ENCODE peak calls at places on chromosomes 3 and 15, in eight cellular contexts. One of them, this sample, is unnamed.

GRCh38 chr3:44648564-44649229 is at the start of gene ZNF35:
- DNase-seq in cardiac fibroblast: peak; percentile 94
- DNase-seq in astrocyte of the spinal cord: peak; percentile 91
- DNase-seq in stomach: peak; percentile 75
- DNase-seq in CD8-positive, alpha-beta T cell: peak; percentile 27
- DNase-seq in A549: peak; percentile 75
- DNase-seq in tibial artery: peak; percentile 64
- DNase-seq in BE2C: peak; percentile 78
- DNase-seq in this sample: peak; percentile 89

GRCh38 chr3:115876860-115877646 is 253.7 kb downstream of the GAP43 start:
- DNase-seq in astrocyte of the spinal cord: no peak
- DNase-seq in stomach: no peak
- DNase-seq in tibial artery: no peak
- DNase-seq in A549: no peak
- DNase-seq in cardiac fibroblast: no peak
- DNase-seq in CD8-positive, alpha-beta T cell: no peak
- DNase-seq in BE2C: no peak
- DNase-seq in this sample: no peak

GRCh38 chr3:21942328-21942727 is 191.3 kb upstream of the ZNF385D start:
- DNase-seq in astrocyte of the spinal cord: peak; percentile 83
- DNase-seq in stomach: no peak
- DNase-seq in cardiac fibroblast: peak; percentile 90
- DNase-seq in A549: no peak
- DNase-seq in tibial artery: no peak
- DNase-seq in CD8-positive, alpha-beta T cell: no peak
- DNase-seq in BE2C: no peak
- DNase-seq in this sample: no peak

GRCh38 chr3:65713016-65713415 is 325.7 kb downstream of the MAGI1 start:
- DNase-seq in A549: no peak
- DNase-seq in astrocyte of the spinal cord: peak; percentile 86
- DNase-seq in cardiac fibroblast: peak; percentile 62
- DNase-seq in BE2C: no peak
- DNase-seq in tibial artery: no peak
- DNase-seq in stomach: no peak
- DNase-seq in CD8-positive, alpha-beta T cell: no peak
- DNase-seq in this sample: no peak

GRCh38 chr3:187935623-187936156 is 190.4 kb upstream of the BCL6 start:
- DNase-seq in astrocyte of the spinal cord: no peak
- DNase-seq in BE2C: peak; percentile 91
- DNase-seq in tibial artery: no peak
- DNase-seq in cardiac fibroblast: no peak
- DNase-seq in A549: no peak
- DNase-seq in stomach: no peak
- DNase-seq in CD8-positive, alpha-beta T cell: peak; percentile 22
- DNase-seq in this sample: no peak

GRCh38 chr3:71753716-71754609 is at the start of gene GPR27:
- DNase-seq in tibial artery: no peak
- DNase-seq in BE2C: peak; percentile 45
- DNase-seq in cardiac fibroblast: peak; percentile 28
- DNase-seq in A549: peak; percentile 7
- DNase-seq in CD8-positive, alpha-beta T cell: no peak
- DNase-seq in stomach: no peak
- DNase-seq in astrocyte of the spinal cord: peak; percentile 16
- DNase-seq in this sample: peak; percentile 57

GRCh38 chr3:184506579-184506978 is 55.0 kb upstream of the EPHB3 start:
- DNase-seq in CD8-positive, alpha-beta T cell: no peak
- DNase-seq in BE2C: no peak
- DNase-seq in astrocyte of the spinal cord: no peak
- DNase-seq in cardiac fibroblast: peak; percentile 4
- DNase-seq in A549: no peak
- DNase-seq in stomach: no peak
- DNase-seq in tibial artery: no peak
- DNase-seq in this sample: no peak

GRCh38 chr15:37098468-37099320 is 1.7 kb downstream of the MEIS2 start:
- DNase-seq in cardiac fibroblast: peak; percentile 51
- DNase-seq in stomach: no peak
- DNase-seq in tibial artery: peak; percentile 41
- DNase-seq in CD8-positive, alpha-beta T cell: no peak
- DNase-seq in astrocyte of the spinal cord: peak; percentile 48
- DNase-seq in BE2C: peak; percentile 46
- DNase-seq in A549: peak; percentile 17
- DNase-seq in this sample: peak; percentile 68

GRCh38 chr3:28151608-28152228 is 89.7 kb upstream of the CMC1 start:
- DNase-seq in stomach: no peak
- DNase-seq in A549: no peak
- DNase-seq in tibial artery: no peak
- DNase-seq in CD8-positive, alpha-beta T cell: no peak
- DNase-seq in astrocyte of the spinal cord: no peak
- DNase-seq in cardiac fibroblast: peak; percentile 39
- DNase-seq in BE2C: no peak
- DNase-seq in this sample: no peak

GRCh38 chr15:51696566-51696965 is 15.3 kb downstream of the SCG3 start:
- DNase-seq in stomach: no peak
- DNase-seq in BE2C: no peak
- DNase-seq in cardiac fibroblast: no peak
- DNase-seq in astrocyte of the spinal cord: no peak
- DNase-seq in tibial artery: no peak
- DNase-seq in CD8-positive, alpha-beta T cell: no peak
- DNase-seq in A549: no peak
- DNase-seq in this sample: peak; percentile 35

GRCh38 chr3:192467230-192468186 is 259.8 kb downstream of the FGF12 start:
- DNase-seq in astrocyte of the spinal cord: peak; percentile 49
- DNase-seq in CD8-positive, alpha-beta T cell: peak; percentile 23
- DNase-seq in BE2C: peak; percentile 47
- DNase-seq in cardiac fibroblast: peak; percentile 65
- DNase-seq in stomach: peak; percentile 61
- DNase-seq in A549: peak; percentile 7
- DNase-seq in tibial artery: peak; percentile 57
- DNase-seq in this sample: peak; percentile 63

GRCh38 chr15:78004919-78005634 is 72.4 kb downstream of the TBC1D2B start:
- DNase-seq in BE2C: peak; percentile 85
- DNase-seq in cardiac fibroblast: peak; percentile 91
- DNase-seq in tibial artery: peak; percentile 83
- DNase-seq in astrocyte of the spinal cord: peak; percentile 86
- DNase-seq in A549: no peak
- DNase-seq in stomach: peak; percentile 84
- DNase-seq in CD8-positive, alpha-beta T cell: no peak
- DNase-seq in this sample: no peak

GRCh38 chr15:73956276-73957086 is 30.2 kb downstream of the LOXL1 start:
- DNase-seq in stomach: peak; percentile 57
- DNase-seq in cardiac fibroblast: peak; percentile 94
- DNase-seq in astrocyte of the spinal cord: peak; percentile 95
- DNase-seq in BE2C: no peak
- DNase-seq in tibial artery: peak; percentile 60
- DNase-seq in CD8-positive, alpha-beta T cell: no peak
- DNase-seq in A549: no peak
- DNase-seq in this sample: no peak

GRCh38 chr3:64686446-64686908 is 1.3 kb downstream of the ADAMTS9 start:
- DNase-seq in stomach: peak; percentile 32
- DNase-seq in A549: peak; percentile 14
- DNase-seq in cardiac fibroblast: peak; percentile 76
- DNase-seq in CD8-positive, alpha-beta T cell: no peak
- DNase-seq in astrocyte of the spinal cord: no peak
- DNase-seq in tibial artery: no peak
- DNase-seq in BE2C: no peak
- DNase-seq in this sample: peak; percentile 29

GRCh38 chr15:75531041-75531450 is 48.1 kb downstream of the PTPN9 start:
- DNase-seq in astrocyte of the spinal cord: peak; percentile 68
- DNase-seq in stomach: no peak
- DNase-seq in tibial artery: peak; percentile 63
- DNase-seq in CD8-positive, alpha-beta T cell: no peak
- DNase-seq in cardiac fibroblast: peak; percentile 91
- DNase-seq in A549: no peak
- DNase-seq in BE2C: no peak
- DNase-seq in this sample: no peak

GRCh38 chr3:186511245-186511644 is 32.9 kb downstream of the CRYGS start:
- DNase-seq in stomach: no peak
- DNase-seq in tibial artery: no peak
- DNase-seq in BE2C: no peak
- DNase-seq in CD8-positive, alpha-beta T cell: no peak
- DNase-seq in cardiac fibroblast: no peak
- DNase-seq in astrocyte of the spinal cord: no peak
- DNase-seq in A549: no peak
- DNase-seq in this sample: no peak

GRCh38 chr15:56869573-56869972 is 48.9 kb upstream of the TCF12 start:
- DNase-seq in CD8-positive, alpha-beta T cell: no peak
- DNase-seq in tibial artery: peak; percentile 45
- DNase-seq in A549: no peak
- DNase-seq in stomach: peak; percentile 36
- DNase-seq in astrocyte of the spinal cord: no peak
- DNase-seq in cardiac fibroblast: peak; percentile 47
- DNase-seq in BE2C: peak; percentile 71
- DNase-seq in this sample: peak; percentile 54

DNA sequence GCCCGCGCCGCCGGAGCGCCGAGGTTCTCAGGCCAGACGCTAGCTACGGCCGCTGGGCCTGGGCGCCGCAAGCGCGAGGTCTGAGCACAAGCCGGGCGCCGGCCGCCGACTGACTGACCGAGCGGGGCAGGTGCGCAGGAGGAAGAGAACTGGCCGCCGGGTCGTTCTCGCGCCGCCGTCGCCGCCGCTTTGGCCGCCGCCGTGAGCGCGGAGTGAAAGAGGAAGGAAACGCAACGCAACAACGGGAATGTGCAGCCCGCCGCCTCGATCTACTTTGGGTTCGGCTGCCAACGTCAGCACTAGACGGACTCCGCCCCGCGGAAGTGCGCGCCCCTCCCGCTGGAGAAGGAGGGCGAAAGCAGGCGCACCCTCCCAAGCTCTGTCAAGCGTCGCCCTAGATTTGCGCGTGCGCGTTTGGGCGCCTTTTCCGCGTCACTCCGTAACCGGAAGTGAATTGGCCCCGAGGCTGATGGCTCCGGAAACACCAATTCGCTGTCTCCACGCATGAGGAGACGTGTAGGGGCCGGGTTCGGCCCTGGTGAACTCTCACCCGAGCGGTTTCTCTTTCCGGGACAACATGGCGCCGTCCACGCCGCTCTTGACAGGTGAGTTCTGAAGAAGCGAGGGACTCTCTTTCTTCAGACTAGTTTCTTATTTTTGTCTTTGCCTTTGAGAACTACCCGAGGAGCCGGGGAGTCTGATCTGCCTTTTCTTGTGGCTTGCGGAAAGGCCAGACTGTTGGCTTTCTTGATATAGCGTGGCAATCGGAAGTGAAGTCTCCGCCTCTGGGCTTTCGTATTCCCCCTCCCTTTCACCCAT is at the start of the genes EIF2A and SERP1:
- DNase-seq in cardiac fibroblast: peak; percentile 99
- DNase-seq in A549: peak; percentile 93
- DNase-seq in stomach: peak; percentile 99
- DNase-seq in BE2C: peak; percentile 99
- DNase-seq in CD8-positive, alpha-beta T cell: peak; percentile 99
- DNase-seq in tibial artery: peak; percentile 97
- DNase-seq in astrocyte of the spinal cord: peak; percentile 100
- DNase-seq in this sample: peak; percentile 99
- TF ChIP-seq CTCF in cardiac fibroblast: no peak
- TF ChIP-seq CTCF in A549: no peak
- TF ChIP-seq CTCF in stomach: no peak
- TF ChIP-seq CTCF in BE2C: no peak
- TF ChIP-seq CTCF in CD8-positive, alpha-beta T cell: no peak
- TF ChIP-seq CTCF in tibial artery: no peak
- TF ChIP-seq CTCF in astrocyte of the spinal cord: no peak
- TF ChIP-seq CTCF in this sample: no peak

GRCh38 chr3:100605358-100605757 is 4.0 kb upstream of the ADGRG7 start:
- DNase-seq in astrocyte of the spinal cord: no peak
- DNase-seq in CD8-positive, alpha-beta T cell: no peak
- DNase-seq in stomach: no peak
- DNase-seq in tibial artery: no peak
- DNase-seq in cardiac fibroblast: no peak
- DNase-seq in BE2C: no peak
- DNase-seq in A549: no peak
- DNase-seq in this sample: no peak

GRCh38 chr3:100606894-100607512 is 2.4 kb upstream of the ADGRG7 start:
- DNase-seq in tibial artery: no peak
- DNase-seq in astrocyte of the spinal cord: no peak
- DNase-seq in stomach: no peak
- DNase-seq in CD8-positive, alpha-beta T cell: no peak
- DNase-seq in A549: no peak
- DNase-seq in cardiac fibroblast: no peak
- DNase-seq in BE2C: no peak
- DNase-seq in this sample: no peak

GRCh38 chr3:100600181-100601042 is 9.0 kb upstream of the ADGRG7 start:
- DNase-seq in BE2C: peak; percentile 43
- DNase-seq in tibial artery: no peak
- DNase-seq in CD8-positive, alpha-beta T cell: no peak
- DNase-seq in A549: no peak
- DNase-seq in astrocyte of the spinal cord: no peak
- DNase-seq in cardiac fibroblast: no peak
- DNase-seq in stomach: no peak
- DNase-seq in this sample: no peak

GRCh38 chr3:100602506-100603444 is 6.6 kb upstream of the ADGRG7 start:
- DNase-seq in CD8-positive, alpha-beta T cell: no peak
- DNase-seq in A549: peak; percentile 18
- DNase-seq in tibial artery: no peak
- DNase-seq in cardiac fibroblast: peak; percentile 25
- DNase-seq in astrocyte of the spinal cord: peak; percentile 14
- DNase-seq in BE2C: no peak
- DNase-seq in stomach: no peak
- DNase-seq in this sample: no peak

DNA sequence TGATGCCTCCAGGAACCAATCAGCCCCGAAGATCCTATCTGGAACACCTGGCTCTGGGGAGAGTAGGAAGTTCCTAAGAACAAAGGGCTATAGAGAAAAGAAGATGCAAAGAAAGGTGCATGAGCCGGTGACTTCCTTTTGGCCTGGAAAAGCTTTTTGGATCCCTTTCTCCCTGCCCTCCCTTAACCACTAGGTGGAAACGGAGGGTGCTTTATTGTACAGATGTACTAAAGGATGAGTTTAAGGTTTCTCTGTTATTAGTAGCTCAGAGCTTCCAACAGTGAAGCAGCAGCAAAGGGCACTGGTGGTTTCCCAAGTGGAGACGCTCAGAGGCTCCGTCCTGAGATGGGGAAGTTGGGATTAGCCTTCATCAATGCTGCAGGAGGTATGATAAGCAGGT is 6.0 kb upstream of the ADGRG7 start:
- DNase-seq in CD8-positive, alpha-beta T cell: no peak
- DNase-seq in astrocyte of the spinal cord: peak; percentile 49
- DNase-seq in stomach: no peak
- DNase-seq in A549: peak; percentile 27
- DNase-seq in cardiac fibroblast: peak; percentile 58
- DNase-seq in tibial artery: no peak
- DNase-seq in BE2C: peak; percentile 19
- DNase-seq in this sample: no peak
- TF ChIP-seq CTCF in CD8-positive, alpha-beta T cell: no peak
- TF ChIP-seq CTCF in astrocyte of the spinal cord: peak; percentile 69
- TF ChIP-seq CTCF in stomach: peak; percentile 23
- TF ChIP-seq CTCF in A549: peak; percentile 41
- TF ChIP-seq CTCF in cardiac fibroblast: peak; percentile 70
- TF ChIP-seq CTCF in tibial artery: no peak
- TF ChIP-seq CTCF in BE2C: peak; percentile 64
- TF ChIP-seq CTCF in this sample: no peak

GRCh38 chr3:52298147-52299098 is 10.8 kb downstream of the GLYCTK start:
- DNase-seq in BE2C: no peak
- DNase-seq in CD8-positive, alpha-beta T cell: peak; percentile 6
- DNase-seq in tibial artery: no peak
- DNase-seq in stomach: no peak
- DNase-seq in A549: no peak
- DNase-seq in cardiac fibroblast: no peak
- DNase-seq in astrocyte of the spinal cord: no peak
- DNase-seq in this sample: no peak
- TF ChIP-seq CTCF in BE2C: no peak
- TF ChIP-seq CTCF in CD8-positive, alpha-beta T cell: no peak
- TF ChIP-seq CTCF in tibial artery: no peak
- TF ChIP-seq CTCF in stomach: no peak
- TF ChIP-seq CTCF in A549: no peak
- TF ChIP-seq CTCF in cardiac fibroblast: no peak
- TF ChIP-seq CTCF in astrocyte of the spinal cord: no peak
- TF ChIP-seq CTCF in this sample: no peak

GRCh38 chr15:83734487-83734886 is 80.6 kb downstream of the ADAMTSL3 start:
- DNase-seq in cardiac fibroblast: peak; percentile 23
- DNase-seq in astrocyte of the spinal cord: no peak
- DNase-seq in stomach: no peak
- DNase-seq in tibial artery: no peak
- DNase-seq in BE2C: no peak
- DNase-seq in A549: no peak
- DNase-seq in CD8-positive, alpha-beta T cell: no peak
- DNase-seq in this sample: no peak
- TF ChIP-seq CTCF in cardiac fibroblast: peak; percentile 24
- TF ChIP-seq CTCF in astrocyte of the spinal cord: no peak
- TF ChIP-seq CTCF in stomach: no peak
- TF ChIP-seq CTCF in tibial artery: no peak
- TF ChIP-seq CTCF in BE2C: peak; percentile 33
- TF ChIP-seq CTCF in A549: no peak
- TF ChIP-seq CTCF in CD8-positive, alpha-beta T cell: no peak
- TF ChIP-seq CTCF in this sample: no peak

This sample was measured in glutamatergic neuron.